ENCODE peak calls at places on chromosomes 4 and X, in eight cellular contexts. K, S, E, M, A, C, U and R are unnamed samples.

GRCh38 chr4:3406431-3406830 is 35.3 kb upstream of the HGFAC start:
- DNase-seq in K (no peak), S (no peak), E (no peak), M (no peak), A (no peak), C (no peak), U (no peak), R (no peak)

GRCh38 chr4:156006192-156006591 is 52.5 kb upstream of the CTSO start:
- DNase-seq in K (no peak), S (no peak), E (no peak), M (no peak), A (no peak), C (no peak), U (no peak), R (no peak)

GRCh38 chrX:39201305-39201990 is 400.2 kb downstream of the MID1IP1 start:
- DNase-seq in K (no peak), S (no peak), E (no peak), M (peak; percentile 74), A (peak; percentile 14), C (no peak), U (no peak), R (no peak)

GRCh38 chr4:111494471-111494870 is 650.8 kb upstream of the FAM241A start:
- DNase-seq in K (no peak), S (no peak), E (no peak), M (no peak), A (no peak), C (no peak), U (no peak), R (no peak)

GRCh38 chr4:133996431-133997121 is 205.0 kb downstream of the PABPC4L start:
- DNase-seq in K (no peak), S (no peak), E (peak; percentile 2), M (peak; percentile 80), A (no peak), C (no peak), U (no peak), R (peak; percentile 56)

GRCh38 chr4:77920371-77920770 is 57.7 kb downstream of the MRPL1 start:
- DNase-seq in K (no peak), S (peak; percentile 43), E (no peak), M (peak; percentile 25), A (no peak), C (no peak), U (no peak), R (no peak)

GRCh38 chr4:8097721-8098345 is 60.8 kb downstream of the ABLIM2 start:
- DNase-seq in K (no peak), S (no peak), E (no peak), M (no peak), A (no peak), C (no peak), U (no peak), R (no peak)

GRCh38 chrX:111507931-111508330 is 3.5 kb upstream of the SERTM2 start:
- DNase-seq in K (no peak), S (no peak), E (no peak), M (no peak), A (no peak), C (no peak), U (no peak), R (no peak)

GRCh38 chrX:150899191-150899757 is 806 bp upstream of the CD99L2 start:
- DNase-seq in K (peak; percentile 22), S (peak; percentile 22), E (peak; percentile 65), M (peak; percentile 59), A (peak; percentile 15), C (no peak), U (no peak), R (peak; percentile 73)

GRCh38 chrX:9528498-9528897 is 63.6 kb downstream of the TBL1X start:
- DNase-seq in K (no peak), S (no peak), E (no peak), M (no peak), A (peak; percentile 36), C (no peak), U (no peak), R (no peak)

GRCh38 chr4:181761130-181761529 is 482.1 kb upstream of the TENM3 start:
- DNase-seq in K (no peak), S (no peak), E (no peak), M (no peak), A (no peak), C (no peak), U (no peak), R (no peak)

GRCh38 chrX:137896123-137896522 is 330.2 kb downstream of the ZIC3 start:
- DNase-seq in K (no peak), S (no peak), E (no peak), M (peak; percentile 36), A (no peak), C (no peak), U (no peak), R (no peak)

GRCh38 chr4:33262809-33263208 is 2542.6 kb downstream of the PCDH7 start:
- DNase-seq in K (no peak), S (no peak), E (no peak), M (no peak), A (no peak), C (no peak), U (no peak), R (no peak)

DNA sequence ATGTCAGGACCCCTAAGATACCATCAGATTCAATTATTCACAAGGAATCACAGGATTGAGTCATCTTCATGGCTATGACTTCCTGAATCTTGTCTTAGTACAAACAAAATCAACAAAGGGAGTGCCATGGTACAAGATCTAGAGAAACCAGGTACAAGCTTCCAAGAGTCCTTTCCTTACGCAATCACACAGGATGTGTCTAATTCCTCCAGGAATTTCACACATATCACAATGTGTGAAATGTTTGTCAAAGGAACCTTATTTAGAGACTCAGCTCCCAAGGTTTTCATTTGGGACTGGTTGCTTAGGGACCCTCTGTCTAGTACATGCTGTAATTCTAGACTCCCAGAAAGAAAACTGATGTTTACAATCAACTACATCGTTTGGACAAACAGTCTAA is 83.0 kb downstream of the MAB21L2 start:
- DNase-seq in K (no peak), S (peak; percentile 48), E (no peak), M (peak; percentile 98), A (no peak), C (peak; percentile 26), U (no peak), R (no peak)
- H3K9ac ChIP-seq in K (no peak overlapping the region), S (peak overlapping the region; percentile 16), E (no peak overlapping the region), M (no peak overlapping the region), A (no peak overlapping the region), C (no peak overlapping the region), U (no peak overlapping the region), R (no peak overlapping the region)

DNA sequence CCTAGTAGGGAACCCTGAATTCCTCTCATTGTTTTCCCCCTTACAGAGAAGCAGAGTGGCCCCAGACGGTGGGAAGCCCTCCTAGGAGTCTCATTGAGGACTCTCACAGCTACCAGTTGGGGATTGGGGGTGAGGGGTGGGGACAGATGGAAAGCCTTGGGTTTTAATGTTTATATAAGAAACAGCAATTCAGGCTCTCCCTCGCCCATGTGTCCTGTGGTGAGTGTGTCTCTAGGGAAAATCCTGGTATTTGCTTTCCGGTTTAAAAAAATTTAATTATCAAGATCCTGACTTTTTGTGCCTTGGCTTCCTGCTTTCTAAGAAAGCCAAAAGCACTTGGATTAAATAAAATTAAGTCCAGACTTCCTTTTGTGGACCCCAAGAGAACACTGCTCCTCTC is 93.9 kb downstream of the SOWAHB start:
- DNase-seq in K (no peak), S (peak; percentile 56), E (peak; percentile 21), M (no peak), A (no peak), C (no peak), U (no peak), R (no peak)
- H3K27ac ChIP-seq in K (no peak overlapping the region), S (peak overlapping the region; percentile 66), E (no peak overlapping the region), M (peak overlapping the region; percentile 55), A (no peak overlapping the region), C (no peak overlapping the region), U (no peak overlapping the region), R (peak overlapping the region; percentile 13)

GRCh38 chr4:38867478-38868054 is at the start of gene FAM114A1:
- DNase-seq in K (peak; percentile 73), S (peak; percentile 80), E (peak; percentile 79), M (peak; percentile 80), A (peak; percentile 95), C (no peak), U (peak; percentile 41), R (peak; percentile 88)
- H3K4me3 ChIP-seq in K (peak within 1 kb of the TSS; percentile 80), S (peak within 1 kb of the TSS; percentile 19), E (peak within 1 kb of the TSS; percentile 65), M (peak within 1 kb of the TSS; percentile 49), A (peak within 1 kb of the TSS; percentile 71), C (peak within 1 kb of the TSS; percentile 82), U (peak within 1 kb of the TSS; percentile 87), R (peak within 1 kb of the TSS; percentile 84)

GRCh38 chr4:83356899-83357661 is 22.4 kb upstream of the HPSE start:
- DNase-seq in K (no peak), S (peak; percentile 95), E (no peak), M (peak; percentile 68), A (no peak), C (peak; percentile 48), U (no peak), R (no peak)
- H3K9ac ChIP-seq in K (no peak overlapping the region), S (peak overlapping the region; percentile 41), E (no peak overlapping the region), M (no peak overlapping the region), A (no peak overlapping the region), C (peak overlapping the region; percentile 1), U (no peak overlapping the region), R (no peak overlapping the region)

GRCh38 chrX:128931071-128931470 is 592.2 kb downstream of the SMARCA1 start:
- DNase-seq in K (no peak), S (no peak), E (no peak), M (no peak), A (no peak), C (no peak), U (no peak), R (no peak)
- H3K27ac ChIP-seq in K (no peak overlapping the region), S (no peak overlapping the region), E (no peak overlapping the region), M (no peak overlapping the region), A (no peak overlapping the region), C (no peak overlapping the region), U (no peak overlapping the region), R (no peak overlapping the region)